ENCODE peak calls at places on chromosomes 16 and 17, in six cellular contexts. E is pancreas, P is Panc1, S is prostate gland, U is HFFc6, K is progenitor cell of endocrine pancreas. A is an unnamed sample.

GRCh38 chr17:81002409-81003361 is 11.0 kb downstream of the CHMP6 start:
- DNase-seq in K (no peak), P (no peak), U (peak; percentile 39), E (no peak), S (no peak), A (no peak)

GRCh38 chr17:30334421-30334820 is 564 bp upstream of the TMIGD1 start:
- DNase-seq in S (no peak), U (no peak), P (no peak), K (no peak), E (no peak), A (no peak)

GRCh38 chr17:81043725-81044427 is 8.9 kb downstream of the BAIAP2 start:
- DNase-seq in S (no peak), E (no peak), P (no peak), K (no peak), U (peak; percentile 32), A (no peak)

GRCh38 chr17:7218774-7219173 is 862 bp downstream of the DLG4 start:
- DNase-seq in U (no peak), K (no peak), E (no peak), P (no peak), S (no peak), A (no peak)

GRCh38 chr17:75059369-75060345 is 12.6 kb downstream of the KCTD2 start:
- DNase-seq in U (peak; percentile 74), P (no peak), E (no peak), S (peak; percentile 48), K (no peak), A (no peak)

GRCh38 chr17:34387566-34387965 is 24.5 kb upstream of the CCL1 start:
- DNase-seq in E (no peak), S (no peak), P (no peak), U (no peak), K (no peak), A (no peak)

GRCh38 chr17:75208161-75208560 is 2.7 kb downstream of the NUP85 start:
- DNase-seq in U (no peak), K (no peak), S (no peak), P (no peak), E (no peak), A (no peak)

GRCh38 chr17:2107506-2107905 is 52.6 kb downstream of the HIC1 start:
- DNase-seq in U (no peak), K (no peak), P (no peak), S (no peak), E (no peak), A (no peak)

GRCh38 chr16:66948034-66948821 is 12.8 kb upstream of the CES3 start:
- DNase-seq in E (no peak), S (no peak), K (no peak), U (no peak), P (no peak), A (no peak)

GRCh38 chr17:45061606-45062205 is 589 bp downstream of the NMT1 start:
- DNase-seq in K (no peak), P (no peak), E (no peak), S (no peak), U (no peak), A (no peak)

GRCh38 chr17:29625037-29625750 is 2.5 kb upstream of the CORO6 start:
- DNase-seq in E (no peak), U (no peak), S (no peak), K (no peak), P (no peak), A (no peak)

GRCh38 chr17:31534223-31534888 is 142.9 kb downstream of the RAB11FIP4 start:
- DNase-seq in S (no peak), U (no peak), K (no peak), E (no peak), P (no peak), A (no peak)

GRCh38 chr17:31535581-31535981 is 144.1 kb downstream of the RAB11FIP4 start:
- DNase-seq in S (no peak), P (no peak), U (no peak), E (no peak), K (no peak), A (no peak)

GRCh38 chr17:31532526-31532925 is 141.1 kb downstream of the RAB11FIP4 start:
- DNase-seq in E (no peak), S (no peak), U (no peak), K (no peak), P (no peak), A (no peak)

GRCh38 chr17:31532161-31532515 is 140.7 kb downstream of the RAB11FIP4 start:
- DNase-seq in E (no peak), S (no peak), U (no peak), K (no peak), P (no peak), A (no peak)

DNA sequence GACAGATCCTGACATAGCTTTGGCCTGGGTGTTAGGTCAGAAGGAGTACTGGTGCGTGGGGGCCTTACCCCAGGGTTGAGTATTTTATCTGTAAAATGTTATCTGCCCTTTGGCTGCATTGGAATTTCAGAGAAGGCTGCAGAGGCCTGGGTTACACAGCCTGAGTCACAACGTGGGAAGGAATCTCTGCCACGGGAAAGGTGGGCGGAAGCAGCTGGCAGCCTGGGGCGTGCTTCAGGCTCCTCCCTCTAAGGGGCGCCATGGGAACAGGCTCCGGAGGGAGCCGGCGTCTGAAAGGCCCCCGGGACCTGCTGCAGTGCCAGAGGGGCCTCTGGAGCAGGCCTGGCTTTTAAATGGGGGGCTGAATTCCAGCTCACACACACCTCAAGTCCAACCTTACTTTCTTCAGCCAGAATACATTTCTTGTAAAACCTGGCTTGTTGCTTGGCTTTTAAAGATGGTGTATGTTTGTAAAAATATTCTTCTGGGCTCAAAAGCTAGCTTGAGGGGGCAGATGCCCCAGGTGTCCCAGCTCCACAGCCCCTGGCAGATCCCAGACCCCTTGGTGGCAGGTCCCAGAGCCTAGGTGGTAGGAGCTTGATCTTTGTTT is 142.2 kb downstream of the RAB11FIP4 start:
- DNase-seq in S (no peak), K (no peak), P (no peak), E (no peak), U (peak; percentile 61), A (no peak)
- TF ChIP-seq CTCF in S (no peak), K (peak; percentile 16), P (no peak), E (no peak), U (peak; percentile 52), A (no peak)

GRCh38 chr16:79767597-79768280 is 167.2 kb upstream of the MAF start:
- DNase-seq in P (no peak), K (no peak), S (peak; percentile 47), E (peak; percentile 22), U (no peak), A (no peak)
- TF ChIP-seq CTCF in P (peak; percentile 49), K (no peak), S (no peak), E (no peak), U (peak; percentile 11), A (no peak)

GRCh38 chr16:6019490-6019991 is 921.9 kb upstream of the EEF2KMT start:
- DNase-seq in S (no peak), E (no peak), P (no peak), U (no peak), K (peak; percentile 14), A (no peak)

GRCh38 chr16:6018848-6019489 is 921.4 kb upstream of the EEF2KMT start:
- DNase-seq in S (no peak), K (peak; percentile 13), P (no peak), U (no peak), E (no peak), A (no peak)

GRCh38 chr16:6012716-6013115 is 915.1 kb upstream of the EEF2KMT start:
- DNase-seq in S (no peak), K (no peak), U (no peak), E (no peak), P (no peak), A (no peak)

GRCh38 chr16:6020162-6020980 is 922.8 kb upstream of the EEF2KMT start:
- DNase-seq in U (no peak), E (no peak), P (no peak), K (no peak), S (no peak), A (no peak)

DNA sequence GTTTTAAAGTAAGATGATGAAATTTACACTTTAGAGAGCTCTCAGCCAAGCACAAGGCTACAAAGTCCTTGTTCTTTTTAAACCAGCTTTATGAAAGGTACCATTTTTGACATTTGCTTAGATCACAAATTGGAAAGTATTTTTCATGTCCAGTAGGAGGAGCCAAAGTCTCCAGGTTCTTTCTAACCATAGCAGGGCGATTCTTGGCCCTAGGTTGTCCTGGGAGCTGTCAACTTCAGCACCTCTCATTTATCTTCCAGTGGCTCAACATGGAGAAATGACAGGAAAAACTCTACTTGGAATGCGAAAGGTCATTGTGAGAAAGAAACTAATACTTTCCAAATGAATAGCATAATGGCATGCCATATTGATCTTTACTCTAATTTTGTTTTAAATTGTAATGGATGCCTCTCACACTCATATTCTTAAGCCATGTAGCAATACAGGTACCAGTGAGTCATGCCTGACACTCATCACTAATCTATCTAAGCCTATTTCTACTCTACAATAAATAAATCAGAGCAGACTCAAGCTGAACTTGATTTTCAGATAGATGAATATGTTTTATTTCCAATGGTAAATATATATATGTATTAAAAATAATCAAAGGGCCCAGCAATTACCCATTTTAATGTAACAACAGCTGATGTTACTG is 919.1 kb upstream of the EEF2KMT start:
- DNase-seq in P (no peak), E (no peak), U (peak; percentile 31), S (no peak), K (no peak), A (no peak)
- TF ChIP-seq CTCF in P (peak; percentile 58), E (no peak), U (peak; percentile 69), S (no peak), K (peak; percentile 74), A (peak; percentile 44)

DNA sequence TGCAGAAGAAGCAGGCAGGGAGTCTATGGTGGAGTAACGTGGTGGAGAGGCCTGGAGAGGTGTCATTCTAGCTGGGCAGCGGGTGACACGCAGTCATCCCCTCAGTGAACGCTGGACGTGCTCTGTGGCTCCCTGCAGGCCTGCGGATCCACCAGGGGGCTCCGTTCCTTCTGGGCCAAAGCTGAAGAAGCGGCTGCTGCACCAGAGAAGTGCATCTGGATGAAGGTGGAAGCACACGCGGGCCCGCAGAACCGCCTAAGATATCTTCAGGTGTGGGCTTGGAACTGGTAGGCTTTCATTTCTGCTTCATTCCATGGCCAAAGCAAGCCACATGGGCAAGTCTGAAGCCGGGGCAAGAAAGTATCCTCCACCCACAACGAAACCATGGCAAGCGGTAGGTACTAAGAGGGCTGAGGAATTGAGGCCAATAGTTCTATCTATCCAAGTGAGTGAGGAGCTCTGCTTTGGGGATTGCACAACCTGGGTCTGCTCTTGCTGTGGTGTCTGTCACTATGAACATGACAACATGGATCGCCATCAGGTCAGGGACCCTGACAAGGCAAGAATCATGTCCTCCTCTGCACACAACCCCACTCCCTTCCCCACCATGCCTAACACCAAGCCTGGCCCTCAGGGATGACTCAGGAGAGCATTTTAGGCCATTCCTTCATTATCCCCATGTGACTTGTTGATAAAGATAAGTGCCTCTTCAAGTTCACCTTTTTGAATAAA is 78.9 kb upstream of the FBXO47 start:
- DNase-seq in S (no peak), U (no peak), P (no peak), E (no peak), K (no peak), A (no peak)
- TF ChIP-seq CTCF in S (no peak), U (peak; percentile 12), P (no peak), E (no peak), K (no peak), A (no peak)

DNA sequence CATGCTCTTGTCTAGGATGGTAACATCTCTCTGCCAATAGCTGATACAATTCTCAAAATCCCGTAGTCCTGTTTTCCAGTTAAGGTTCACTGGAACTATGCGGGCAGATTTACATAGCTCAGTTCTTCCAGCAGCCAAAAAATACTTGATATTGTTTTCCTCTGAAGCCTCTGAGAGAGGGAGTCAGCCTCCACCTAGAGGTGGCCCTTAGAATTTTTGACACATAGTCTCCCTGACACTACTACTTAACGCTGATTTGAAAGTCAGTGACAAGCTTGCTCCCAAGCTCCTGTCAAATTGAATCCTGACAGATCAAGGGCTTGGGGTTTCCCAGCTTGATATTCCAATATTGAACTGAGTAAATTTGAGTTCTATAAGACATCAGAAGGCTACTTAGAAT is 1780.1 kb downstream of the TP53TG3F start:
- DNase-seq in P (no peak), S (no peak), U (no peak), K (no peak), E (no peak), A (no peak)
- TF ChIP-seq CTCF in P (no peak), S (no peak), U (no peak), K (no peak), E (no peak), A (no peak)

A was measured in mesothelial cell of epicardium.